ENCODE peak calls at places on chromosomes 6 and 20, in eight cellular contexts. F is astrocyte of the cerebellum, H is NCI-H446 treated with DMSO at 0.1 percent for 48 hours, S is GM04504, D is uterus, R is H4, V is transverse colon, K is kidney glomerular epithelial cell. I is an unnamed sample.

GRCh38 chr20:38934530-38934929 is 8.3 kb downstream of the FAM83D start:
- DNase-seq in F (no peak), H (no peak), S (no peak), D (no peak), R (no peak), V (no peak), K (no peak), I (no peak)

GRCh38 chr6:99603421-99604160 is 3.0 kb upstream of the PRDM13 start:
- DNase-seq in F (no peak), H (no peak), S (no peak), D (no peak), R (no peak), V (no peak), K (no peak), I (no peak)

GRCh38 chr6:25899580-25900408 is 25.8 kb upstream of the SLC17A3 start:
- DNase-seq in F (no peak), H (no peak), S (no peak), D (no peak), R (no peak), V (no peak), K (peak), I (no peak)

GRCh38 chr20:58555078-58555765 is 40.0 kb upstream of the APCDD1L start:
- DNase-seq in F (peak), H (no peak), S (peak), D (no peak), R (peak), V (no peak), K (peak), I (peak)

GRCh38 chr6:69866351-69867074 is at the start of gene COL19A1:
- DNase-seq in F (no peak), H (peak), S (no peak), D (no peak), R (no peak), V (peak), K (peak), I (no peak)

GRCh38 chr6:131972761-131973160 is 21.6 kb upstream of the CCN2 start:
- DNase-seq in F (no peak), H (no peak), S (no peak), D (no peak), R (no peak), V (no peak), K (no peak), I (no peak)

GRCh38 chr6:9527679-9528286 is 887.1 kb downstream of the TFAP2A start:
- DNase-seq in F (no peak), H (no peak), S (no peak), D (no peak), R (no peak), V (no peak), K (no peak), I (no peak)

GRCh38 chr6:49551866-49552129 is 1.3 kb downstream of the C6orf141 start:
- DNase-seq in F (no peak), H (no peak), S (no peak), D (no peak), R (no peak), V (no peak), K (no peak), I (no peak)

GRCh38 chr20:45725134-45725533 is 3.0 kb downstream of the SPINT4 start:
- DNase-seq in F (no peak), H (no peak), S (no peak), D (no peak), R (no peak), V (no peak), K (peak), I (no peak)

GRCh38 chr6:149031545-149032317 is 284.9 kb downstream of the UST start:
- DNase-seq in F (peak), H (no peak), S (no peak), D (peak), R (peak), V (peak), K (peak), I (no peak)

GRCh38 chr6:3835055-3835731 is 14.0 kb upstream of the FAM50B start:
- DNase-seq in F (no peak), H (no peak), S (no peak), D (peak), R (no peak), V (peak), K (no peak), I (no peak)

GRCh38 chr6:14559754-14560527 is 442.4 kb downstream of the CD83 start:
- DNase-seq in F (no peak), H (peak), S (no peak), D (no peak), R (no peak), V (no peak), K (peak), I (no peak)

GRCh38 chr6:31067881-31068737 is 44.3 kb downstream of the C6orf15 start:
- DNase-seq in F (no peak), H (no peak), S (no peak), D (no peak), R (no peak), V (no peak), K (no peak), I (no peak)

GRCh38 chr20:25224941-25225340 is 22.9 kb upstream of the PYGB start:
- DNase-seq in F (no peak), H (no peak), S (no peak), D (no peak), R (no peak), V (no peak), K (no peak), I (no peak)

GRCh38 chr6:9250852-9251251 is 815.5 kb upstream of the SLC35B3 start:
- DNase-seq in F (peak), H (no peak), S (peak), D (no peak), R (peak), V (peak), K (peak), I (peak)

GRCh38 chr20:61253264-61253639 is 1.2 kb downstream of the CDH4 start:
- DNase-seq in F (no peak), H (no peak), S (no peak), D (no peak), R (no peak), V (no peak), K (no peak), I (no peak)

GRCh38 chr6:117072134-117072533 is 193.2 kb upstream of the VGLL2 start:
- DNase-seq in F (no peak), H (no peak), S (no peak), D (no peak), R (no peak), V (no peak), K (no peak), I (no peak)

GRCh38 chr6:66568271-66568670 is 861.2 kb upstream of the EYS start:
- DNase-seq in F (no peak), H (no peak), S (no peak), D (no peak), R (peak), V (no peak), K (no peak), I (no peak)

GRCh38 chr20:53942121-53942816 is 128.1 kb downstream of the BCAS1 start:
- DNase-seq in F (no peak), H (no peak), S (no peak), D (no peak), R (no peak), V (no peak), K (peak), I (no peak)

GRCh38 chr6:15630202-15630601 is 32.6 kb downstream of the DTNBP1 start:
- DNase-seq in F (no peak), H (no peak), S (no peak), D (no peak), R (no peak), V (no peak), K (no peak), I (no peak)

GRCh38 chr6:157965387-157965786 is 16.3 kb upstream of the SYNJ2 start:
- DNase-seq in F (no peak), H (no peak), S (no peak), D (no peak), R (no peak), V (no peak), K (no peak), I (no peak)

GRCh38 chr6:28597217-28597835 is 71.6 kb downstream of the GPX5 start:
- DNase-seq in F (no peak), H (peak), S (no peak), D (no peak), R (peak), V (no peak), K (peak), I (peak)

GRCh38 chr6:44955145-44955544 is 373.0 kb upstream of the RUNX2 start:
- DNase-seq in F (no peak), H (no peak), S (no peak), D (no peak), R (no peak), V (no peak), K (no peak), I (no peak)

GRCh38 chr6:157768863-157769551 is 54.0 kb upstream of the SNX9 start:
- DNase-seq in F (no peak), H (no peak), S (no peak), D (no peak), R (no peak), V (no peak), K (no peak), I (no peak)

GRCh38 chr6:121799574-121799973 is 364.1 kb downstream of the GJA1 start:
- DNase-seq in F (no peak), H (no peak), S (no peak), D (no peak), R (no peak), V (no peak), K (no peak), I (no peak)

GRCh38 chr6:120918137-120918536 is 416.1 kb downstream of the TBC1D32 start:
- DNase-seq in F (no peak), H (no peak), S (no peak), D (no peak), R (no peak), V (no peak), K (no peak), I (no peak)

GRCh38 chr20:25090492-25091429 is 8.8 kb upstream of the VSX1 start:
- DNase-seq in F (no peak), H (no peak), S (no peak), D (no peak), R (no peak), V (peak), K (no peak), I (no peak)

GRCh38 chr20:21574443-21574842 is 60.6 kb upstream of the NKX2-2 start:
- DNase-seq in F (no peak), H (no peak), S (no peak), D (no peak), R (no peak), V (no peak), K (no peak), I (no peak)

GRCh38 chr6:170230520-170231390 is 60.1 kb downstream of the DLL1 start:
- DNase-seq in F (no peak), H (no peak), S (no peak), D (no peak), R (no peak), V (no peak), K (no peak), I (no peak)

I was measured in HFF-Myc.